ENCODE peak calls at places on chromosomes 3 and 15, in nine cellular contexts. I is iris pigment epithelial cell; B is HuH-7.5; T is DND-41; R is activated CD8-positive, alpha-beta memory T cell treated with anti-CD3 and anti-CD28 coated beads, Interleukin-2, amount 50 U/mL, for 4 hours; S is HFFc6; A is NCI-H1092; F is glutamatergic neuron; G is HEK293T. M is an unnamed sample.

GRCh38 chr3:160180581-160181216 is 44.5 kb upstream of the C3orf80 start:
- DNase-seq in I (peak), B (no peak), T (no peak), R (no peak), S (peak), A (no peak), F (no peak), G (peak), M (no peak)

GRCh38 chr3:78728406-78729145 is 1039.2 kb downstream of the ROBO1 start:
- DNase-seq in I (peak), B (no peak), T (no peak), R (no peak), S (no peak), A (peak), F (peak), G (peak), M (no peak)

GRCh38 chr15:35545316-35545824 is 595 bp downstream of the DPH6 start:
- DNase-seq in I (peak), B (peak), T (peak), R (peak), S (peak), A (no peak), F (peak), G (peak), M (peak)

GRCh38 chr15:85588657-85589056 is 206.1 kb downstream of the KLHL25 start:
- DNase-seq in I (peak), B (no peak), T (no peak), R (no peak), S (no peak), A (no peak), F (no peak), G (no peak), M (peak)

GRCh38 chr15:56725386-56725785 is 7.9 kb downstream of the ZNF280D start:
- DNase-seq in I (no peak), B (no peak), T (no peak), R (no peak), S (no peak), A (no peak), F (no peak), G (no peak), M (no peak)

GRCh38 chr3:37700849-37701248 is 160.8 kb upstream of the CTDSPL start:
- DNase-seq in I (no peak), B (no peak), T (no peak), R (no peak), S (no peak), A (no peak), F (no peak), G (no peak), M (no peak)

GRCh38 chr3:63135362-63135761 is 142.7 kb upstream of the SYNPR start:
- DNase-seq in I (no peak), B (no peak), T (no peak), R (no peak), S (no peak), A (no peak), F (no peak), G (no peak), M (no peak)

GRCh38 chr3:182092662-182093262 is 381.0 kb downstream of the SOX2 start:
- DNase-seq in I (no peak), B (no peak), T (no peak), R (no peak), S (no peak), A (peak), F (no peak), G (no peak), M (no peak)

GRCh38 chr3:79467721-79468120 is 300.1 kb downstream of the ROBO1 start:
- DNase-seq in I (peak), B (no peak), T (no peak), R (no peak), S (no peak), A (no peak), F (no peak), G (no peak), M (peak)

GRCh38 chr3:60743631-60744164 is 507.6 kb downstream of the FHIT start:
- DNase-seq in I (no peak), B (no peak), T (no peak), R (no peak), S (no peak), A (peak), F (peak), G (peak), M (no peak)

GRCh38 chr3:21755896-21756295 is 4.9 kb upstream of the ZNF385D start:
- DNase-seq in I (no peak), B (no peak), T (no peak), R (no peak), S (no peak), A (no peak), F (no peak), G (no peak), M (no peak)

GRCh38 chr15:72306211-72306785 is 13.7 kb downstream of the CELF6 start:
- DNase-seq in I (peak), B (no peak), T (peak), R (peak), S (peak), A (no peak), F (peak), G (no peak), M (peak)

GRCh38 chr15:31402511-31403056 is 75.9 kb downstream of the KLF13 start:
- DNase-seq in I (peak), B (no peak), T (no peak), R (no peak), S (no peak), A (no peak), F (peak), G (no peak), M (peak)

GRCh38 chr15:98621021-98621420 is 27.3 kb upstream of the IGF1R start:
- DNase-seq in I (no peak), B (no peak), T (no peak), R (no peak), S (no peak), A (no peak), F (no peak), G (no peak), M (no peak)

GRCh38 chr15:31459011-31459748 is 132.5 kb downstream of the KLF13 start:
- DNase-seq in I (peak), B (no peak), T (no peak), R (no peak), S (no peak), A (no peak), F (no peak), G (no peak), M (peak)

GRCh38 chr15:42100021-42100800 is 5.8 kb upstream of the PLA2G4D start:
- DNase-seq in I (peak), B (no peak), T (no peak), R (no peak), S (no peak), A (no peak), F (no peak), G (no peak), M (peak)

GRCh38 chr3:125043599-125044151 is 12.1 kb downstream of the HEG1 start:
- DNase-seq in I (no peak), B (no peak), T (no peak), R (no peak), S (no peak), A (no peak), F (no peak), G (no peak), M (no peak)

GRCh38 chr3:126912491-126913195 is 70.3 kb upstream of the PLXNA1 start:
- DNase-seq in I (no peak), B (no peak), T (no peak), R (no peak), S (no peak), A (no peak), F (no peak), G (no peak), M (no peak)

GRCh38 chr3:151305778-151306157 is 10.9 kb downstream of the GPR87 start:
- DNase-seq in I (no peak), B (no peak), T (no peak), R (no peak), S (peak), A (no peak), F (no peak), G (no peak), M (no peak)

GRCh38 chr3:24202071-24202470 is 257.0 kb downstream of the NR1D2 start:
- DNase-seq in I (no peak), B (no peak), T (no peak), R (no peak), S (peak), A (no peak), F (no peak), G (no peak), M (no peak)

GRCh38 chr3:5186854-5187151 is 704 bp upstream of the EDEM1 start:
- DNase-seq in I (peak), B (peak), T (no peak), R (no peak), S (no peak), A (no peak), F (no peak), G (peak), M (no peak)

GRCh38 chr3:151553873-151554272 is 93.0 kb upstream of the IGSF10 start:
- DNase-seq in I (peak), B (no peak), T (no peak), R (no peak), S (no peak), A (no peak), F (no peak), G (no peak), M (peak)

GRCh38 chr3:189790658-189791057 is 159.5 kb downstream of the TP63 start:
- DNase-seq in I (no peak), B (no peak), T (no peak), R (no peak), S (no peak), A (no peak), F (no peak), G (no peak), M (no peak)

GRCh38 chr3:128487813-128488635 is 5.0 kb downstream of the GATA2 start:
- DNase-seq in I (peak), B (peak), T (no peak), R (no peak), S (peak), A (peak), F (peak), G (peak), M (peak)

GRCh38 chr3:43181202-43181910 is 75.5 kb upstream of the POMGNT2 start:
- DNase-seq in I (no peak), B (no peak), T (no peak), R (peak), S (no peak), A (no peak), F (no peak), G (no peak), M (no peak)

GRCh38 chr3:8839607-8840325 is 70.4 kb upstream of the OXTR start:
- DNase-seq in I (peak), B (no peak), T (no peak), R (no peak), S (no peak), A (no peak), F (no peak), G (no peak), M (no peak)

GRCh38 chr15:32659340-32659831 is 17.9 kb downstream of the SCG5 start:
- DNase-seq in I (no peak), B (no peak), T (no peak), R (no peak), S (peak), A (no peak), F (no peak), G (no peak), M (peak)

GRCh38 chr15:58419803-58420524 is 11.8 kb upstream of the LIPC start:
- DNase-seq in I (no peak), B (no peak), T (no peak), R (no peak), S (no peak), A (no peak), F (no peak), G (no peak), M (no peak)

GRCh38 chr15:23642413-23643044 is 5.1 kb downstream of the MAGEL2 start:
- DNase-seq in I (peak), B (peak), T (peak), R (no peak), S (peak), A (peak), F (peak), G (peak), M (peak)

GRCh38 chr15:91789136-91789535 is 64.4 kb upstream of the SLCO3A1 start:
- DNase-seq in I (no peak), B (no peak), T (no peak), R (no peak), S (no peak), A (no peak), F (no peak), G (no peak), M (no peak)

GRCh38 chr15:25497934-25498333 is 59.1 kb upstream of the UBE3A start:
- DNase-seq in I (no peak), B (no peak), T (no peak), R (no peak), S (no peak), A (no peak), F (no peak), G (no peak), M (no peak)

GRCh38 chr3:184907941-184908649 is 96.1 kb downstream of the VPS8 start:
- DNase-seq in I (no peak), B (no peak), T (no peak), R (no peak), S (no peak), A (no peak), F (peak), G (no peak), M (no peak)

M was measured in brain microvascular endothelial cell.